ENCODE peak calls at places on chromosomes 2 and 18, in nine cellular contexts. A, H, O, X, Y, Z, W, R and N are unnamed samples.

GRCh38 chr2:71505770-71506140 is 52.4 kb downstream of the DYSF start:
- DNase-seq in A (no peak), H (no peak), O (no peak), X (no peak), Y (no peak), Z (no peak), W (no peak), R (no peak), N (no peak)

GRCh38 chr18:65336411-65336810 is 414.4 kb upstream of the CDH7 start:
- DNase-seq in A (no peak), H (no peak), O (no peak), X (no peak), Y (no peak), Z (no peak), W (no peak), R (no peak), N (no peak)

GRCh38 chr2:205800257-205800656 is 118.0 kb downstream of the NRP2 start:
- DNase-seq in A (no peak), H (no peak), O (no peak), X (no peak), Y (no peak), Z (no peak), W (no peak), R (no peak), N (no peak)

GRCh38 chr18:63505566-63506335 is 29.0 kb downstream of the SERPINB5 start:
- DNase-seq in A (no peak), H (no peak), O (no peak), X (peak), Y (peak), Z (peak), W (no peak), R (peak), N (peak)

GRCh38 chr18:69956655-69957054 is 9.0 kb upstream of the CD226 start:
- DNase-seq in A (no peak), H (no peak), O (no peak), X (no peak), Y (no peak), Z (no peak), W (no peak), R (no peak), N (no peak)

GRCh38 chr2:150204449-150204848 is 283.0 kb downstream of the RND3 start:
- DNase-seq in A (peak), H (no peak), O (no peak), X (peak), Y (no peak), Z (no peak), W (no peak), R (no peak), N (no peak)

GRCh38 chr2:150169230-150169629 is 318.2 kb downstream of the RND3 start:
- DNase-seq in A (peak), H (no peak), O (peak), X (peak), Y (no peak), Z (no peak), W (no peak), R (no peak), N (peak)

GRCh38 chr2:179915395-179915992 is 54.1 kb upstream of the ZNF385B start:
- DNase-seq in A (no peak), H (no peak), O (no peak), X (no peak), Y (no peak), Z (no peak), W (no peak), R (no peak), N (no peak)

GRCh38 chr2:25380586-25381360 is 39.0 kb upstream of the DNMT3A start:
- DNase-seq in A (no peak), H (no peak), O (no peak), X (no peak), Y (no peak), Z (no peak), W (no peak), R (no peak), N (no peak)

GRCh38 chr2:141490886-141491285 is 639.9 kb downstream of the LRP1B start:
- DNase-seq in A (no peak), H (no peak), O (no peak), X (no peak), Y (no peak), Z (no peak), W (no peak), R (no peak), N (no peak)

GRCh38 chr2:120988741-120989555 is 253.3 kb downstream of the GLI2 start:
- DNase-seq in A (no peak), H (peak), O (no peak), X (no peak), Y (no peak), Z (no peak), W (no peak), R (no peak), N (no peak)

GRCh38 chr2:185208261-185208660 is 530.3 kb upstream of the FSIP2 start:
- DNase-seq in A (no peak), H (no peak), O (no peak), X (peak), Y (peak), Z (no peak), W (peak), R (peak), N (no peak)

GRCh38 chr2:221111739-221112138 is 460.4 kb downstream of the EPHA4 start:
- DNase-seq in A (no peak), H (no peak), O (no peak), X (no peak), Y (no peak), Z (no peak), W (no peak), R (no peak), N (no peak)

GRCh38 chr2:76169289-76169688 is 458.6 kb upstream of the GCFC2 start:
- DNase-seq in A (no peak), H (no peak), O (no peak), X (no peak), Y (no peak), Z (no peak), W (no peak), R (no peak), N (no peak)

GRCh38 chr18:23228102-23229051 is 93.1 kb downstream of the CABLES1 start:
- DNase-seq in A (no peak), H (no peak), O (peak), X (peak), Y (no peak), Z (peak), W (peak), R (peak), N (no peak)

GRCh38 chr2:231360401-231360800 is 35.1 kb upstream of the B3GNT7 start:
- DNase-seq in A (no peak), H (no peak), O (no peak), X (no peak), Y (no peak), Z (no peak), W (no peak), R (no peak), N (no peak)

GRCh38 chr2:221527759-221528444 is 44.2 kb downstream of the EPHA4 start:
- DNase-seq in A (no peak), H (no peak), O (peak), X (no peak), Y (no peak), Z (no peak), W (no peak), R (no peak), N (no peak)

GRCh38 chr18:24490545-24490944 is 30.1 kb downstream of the HRH4 start:
- DNase-seq in A (no peak), H (no peak), O (no peak), X (peak), Y (no peak), Z (no peak), W (no peak), R (no peak), N (no peak)

GRCh38 chr2:223041527-223042109 is 10.4 kb upstream of the KCNE4 start:
- DNase-seq in A (peak), H (no peak), O (peak), X (peak), Y (no peak), Z (no peak), W (peak), R (no peak), N (peak)

GRCh38 chr2:152506843-152507242 is 171.9 kb downstream of the FMNL2 start:
- DNase-seq in A (no peak), H (no peak), O (no peak), X (peak), Y (no peak), Z (no peak), W (no peak), R (no peak), N (no peak)

GRCh38 chr2:232530626-232531260 is 4.8 kb downstream of the CHRND start:
- DNase-seq in A (no peak), H (no peak), O (no peak), X (no peak), Y (no peak), Z (no peak), W (no peak), R (no peak), N (no peak)

GRCh38 chr2:99728166-99728565 is 238.3 kb upstream of the REV1 start:
- DNase-seq in A (no peak), H (no peak), O (no peak), X (no peak), Y (no peak), Z (no peak), W (no peak), R (no peak), N (no peak)

GRCh38 chr2:37318401-37318800 is 6.2 kb downstream of the PRKD3 start:
- DNase-seq in A (no peak), H (no peak), O (no peak), X (no peak), Y (no peak), Z (peak), W (no peak), R (no peak), N (no peak)

GRCh38 chr18:39166776-39167175 is 1601.2 kb upstream of the CELF4 start:
- DNase-seq in A (no peak), H (no peak), O (no peak), X (no peak), Y (no peak), Z (no peak), W (no peak), R (no peak), N (no peak)

GRCh38 chr2:202831241-202831997 is 40.1 kb downstream of the ICA1L start:
- DNase-seq in A (peak), H (no peak), O (no peak), X (peak), Y (peak), Z (peak), W (peak), R (peak), N (peak)

GRCh38 chr2:120306091-120306490 is 39.8 kb upstream of the INHBB start:
- DNase-seq in A (no peak), H (no peak), O (no peak), X (no peak), Y (no peak), Z (no peak), W (no peak), R (no peak), N (no peak)

GRCh38 chr2:238113611-238114010 is 13.5 kb downstream of the ESPNL start:
- DNase-seq in A (no peak), H (no peak), O (no peak), X (no peak), Y (no peak), Z (no peak), W (no peak), R (no peak), N (no peak)

GRCh38 chr2:171174075-171174474 is 13.4 kb upstream of the TLK1 start:
- DNase-seq in A (no peak), H (no peak), O (no peak), X (peak), Y (no peak), Z (no peak), W (no peak), R (no peak), N (no peak)

GRCh38 chr18:37544196-37544595 is 21.4 kb downstream of the CELF4 start:
- DNase-seq in A (no peak), H (no peak), O (no peak), X (no peak), Y (no peak), Z (no peak), W (no peak), R (no peak), N (no peak)

GRCh38 chr2:128300151-128300550 is 18.5 kb downstream of the HS6ST1 start:
- DNase-seq in A (no peak), H (no peak), O (no peak), X (no peak), Y (no peak), Z (no peak), W (no peak), R (no peak), N (no peak)

GRCh38 chr18:28041366-28041765 is 135.6 kb downstream of the CDH2 start:
- DNase-seq in A (no peak), H (no peak), O (no peak), X (peak), Y (peak), Z (no peak), W (no peak), R (no peak), N (no peak)

GRCh38 chr2:121360566-121361300 is 75.7 kb upstream of the TFCP2L1 start:
- DNase-seq in A (peak), H (no peak), O (no peak), X (peak), Y (no peak), Z (no peak), W (no peak), R (peak), N (peak)

GRCh38 chr2:167550448-167550847 is 662.2 kb downstream of the XIRP2 start:
- DNase-seq in A (no peak), H (no peak), O (no peak), X (peak), Y (no peak), Z (no peak), W (peak), R (peak), N (peak)

GRCh38 chr2:157876771-157877108 is 610 bp upstream of the ACVR1 start:
- DNase-seq in A (no peak), H (no peak), O (no peak), X (no peak), Y (no peak), Z (no peak), W (peak), R (no peak), N (no peak)

GRCh38 chr2:172968061-172968469 is 107.6 kb upstream of the MAP3K20 start:
- DNase-seq in A (no peak), H (no peak), O (peak), X (peak), Y (no peak), Z (no peak), W (no peak), R (no peak), N (no peak)